ENCODE peak calls at places on chromosome 16, in seven cellular contexts. M is suprapubic skin, H is tibial nerve, O is transverse colon, S is H1, G is stomach, W is upper lobe of left lung. F is an unnamed sample.

GRCh38 chr16:2610781-2611498 is 71.4 kb upstream of the KCTD5 start:
- DNase-seq in M (no peak), H (no peak), O (no peak), S (no peak), G (no peak), W (no peak), F (peak; percentile 29)

GRCh38 chr16:19853973-19854876 is 30.4 kb downstream of the GPRC5B start:
- DNase-seq in M (peak; percentile 24), H (no peak), O (no peak), S (no peak), G (no peak), W (no peak), F (no peak)

GRCh38 chr16:81554993-81555392 is 110.4 kb downstream of the CMIP start:
- DNase-seq in M (no peak), H (no peak), O (no peak), S (no peak), G (no peak), W (no peak), F (no peak)

GRCh38 chr16:2952679-2953078 is 11.4 kb upstream of the KREMEN2 start:
- DNase-seq in M (no peak), H (no peak), O (no peak), S (no peak), G (no peak), W (peak; percentile 60), F (no peak)

GRCh38 chr16:57264950-57265371 is 19.5 kb downstream of the PLLP start:
- DNase-seq in M (peak; percentile 59), H (no peak), O (peak; percentile 72), S (no peak), G (peak; percentile 94), W (peak; percentile 81), F (no peak)

GRCh38 chr16:19245326-19245925 is 40.1 kb upstream of the CLEC19A start:
- DNase-seq in M (no peak), H (no peak), O (peak; percentile 15), S (no peak), G (peak; percentile 50), W (no peak), F (no peak)

GRCh38 chr16:20879175-20880053 is 20.7 kb downstream of the DCUN1D3 start:
- DNase-seq in M (no peak), H (no peak), O (no peak), S (no peak), G (no peak), W (no peak), F (no peak)

GRCh38 chr16:89862732-89863131 is 10.7 kb upstream of the TCF25 start:
- DNase-seq in M (no peak), H (no peak), O (no peak), S (no peak), G (no peak), W (no peak), F (no peak)

GRCh38 chr16:67226295-67226803 is 581 bp upstream of the TMEM208 start:
- DNase-seq in M (no peak), H (no peak), O (no peak), S (no peak), G (no peak), W (no peak), F (no peak)

DNA sequence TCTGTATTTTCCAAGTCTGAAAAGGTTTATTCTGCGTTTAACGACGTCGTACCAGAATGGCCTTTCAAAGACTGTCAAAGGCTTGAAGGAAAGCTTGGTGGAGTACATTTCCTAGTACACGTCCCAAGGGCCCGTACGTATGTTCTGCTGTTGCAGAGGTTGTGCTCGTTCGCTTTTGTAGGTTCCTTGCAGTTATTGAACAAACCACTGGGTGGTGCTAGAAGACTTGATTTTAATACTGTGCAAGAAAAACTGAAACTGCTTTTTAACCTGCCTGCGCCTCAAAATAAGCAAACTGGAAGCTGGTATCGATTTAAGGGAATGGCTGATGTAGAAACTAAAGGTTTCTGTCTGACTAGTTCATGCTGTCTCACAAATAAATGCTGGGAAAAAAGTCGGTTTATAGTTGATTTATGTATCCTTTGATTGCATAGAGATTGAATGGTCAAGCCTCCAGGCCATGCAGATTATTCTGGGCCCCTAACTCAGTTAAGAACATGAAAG is 54.6 kb downstream of the USP10 start:
- DNase-seq in M (no peak), H (peak; percentile 38), O (peak; percentile 71), S (peak; percentile 76), G (peak; percentile 67), W (no peak), F (no peak)
- TF ChIP-seq POLR2A in M (no peak), H (no peak), O (no peak), S (no peak), G (no peak), W (no peak), F (no peak)

GRCh38 chr16:4395055-4395726 is 21.2 kb downstream of the CORO7 start:
- DNase-seq in M (no peak), H (no peak), O (no peak), S (no peak), G (no peak), W (no peak), F (no peak)

GRCh38 chr16:4391635-4392381 is 20.2 kb downstream of the VASN start:
- DNase-seq in M (peak; percentile 65), H (no peak), O (no peak), S (peak; percentile 88), G (no peak), W (no peak), F (no peak)

GRCh38 chr16:4393243-4393606 is 21.6 kb downstream of the VASN start:
- DNase-seq in M (peak; percentile 65), H (no peak), O (no peak), S (no peak), G (peak; percentile 69), W (no peak), F (no peak)

GRCh38 chr16:4390266-4391260 is 18.9 kb downstream of the VASN start:
- DNase-seq in M (no peak), H (no peak), O (no peak), S (no peak), G (no peak), W (no peak), F (no peak)

DNA sequence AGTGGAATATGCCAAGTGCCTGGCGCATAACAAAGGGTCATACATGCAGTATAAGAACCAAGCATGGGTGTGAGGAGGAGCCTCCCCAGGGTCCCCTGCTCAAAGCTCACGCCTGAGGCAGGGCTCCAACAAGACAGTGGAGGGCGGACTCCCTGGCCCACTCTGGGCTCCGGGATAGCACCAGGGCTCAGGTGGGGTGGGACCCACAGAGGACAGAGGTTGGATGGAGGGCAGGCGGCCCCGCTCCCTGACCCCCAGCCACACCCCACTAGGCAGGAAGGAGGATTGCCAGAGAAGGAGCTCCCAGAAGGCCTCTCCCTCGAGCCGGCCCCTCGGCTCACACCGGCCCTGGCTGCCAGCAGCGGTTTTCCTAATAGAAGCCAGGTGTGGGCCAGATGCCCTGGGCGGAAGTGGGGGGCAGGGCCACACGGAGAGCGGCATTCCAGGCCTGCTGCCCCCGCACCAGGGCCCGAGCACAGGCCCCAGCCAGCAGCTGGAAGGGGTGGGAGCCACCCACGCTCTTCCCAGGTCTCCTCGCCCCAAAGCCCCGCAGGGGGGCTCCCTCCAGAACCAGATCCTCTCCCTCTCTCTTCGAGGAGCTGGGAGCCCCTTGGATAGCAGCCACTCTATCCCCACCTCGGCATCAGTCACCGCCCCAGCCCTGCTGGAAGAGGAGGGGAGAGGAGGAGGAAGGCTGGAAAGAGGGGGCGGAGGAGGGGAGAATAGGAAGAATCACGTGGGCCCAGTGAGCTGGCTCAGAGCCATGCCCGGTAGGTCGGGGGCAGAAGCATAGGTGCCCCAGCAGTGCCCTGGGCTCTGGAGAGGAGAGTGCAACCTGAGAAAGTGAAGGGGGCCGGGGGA is 21.0 kb downstream of the VASN start:
- DNase-seq in M (peak; percentile 68), H (peak; percentile 54), O (no peak), S (peak; percentile 89), G (peak; percentile 54), W (peak; percentile 77), F (peak; percentile 89)
- TF ChIP-seq EP300 in M (no peak), H (no peak), O (no peak), S (peak; percentile 91), G (no peak), W (no peak), F (no peak)

GRCh38 chr16:68265078-68265925 is 976 bp downstream of the SLC7A6 start:
- DNase-seq in M (peak; percentile 83), H (peak; percentile 57), O (peak; percentile 76), S (peak; percentile 55), G (peak; percentile 70), W (no peak), F (no peak)

GRCh38 chr16:68267612-68268405 is 3.5 kb downstream of the SLC7A6 start:
- DNase-seq in M (no peak), H (no peak), O (no peak), S (no peak), G (no peak), W (no peak), F (no peak)

GRCh38 chr16:68263559-68264127 is 683 bp upstream of the SLC7A6 start:
- DNase-seq in M (no peak), H (no peak), O (no peak), S (no peak), G (no peak), W (no peak), F (no peak)

GRCh38 chr16:68259421-68259820 is 4.9 kb upstream of the SLC7A6 start:
- DNase-seq in M (no peak), H (no peak), O (no peak), S (no peak), G (no peak), W (peak; percentile 51), F (no peak)

DNA sequence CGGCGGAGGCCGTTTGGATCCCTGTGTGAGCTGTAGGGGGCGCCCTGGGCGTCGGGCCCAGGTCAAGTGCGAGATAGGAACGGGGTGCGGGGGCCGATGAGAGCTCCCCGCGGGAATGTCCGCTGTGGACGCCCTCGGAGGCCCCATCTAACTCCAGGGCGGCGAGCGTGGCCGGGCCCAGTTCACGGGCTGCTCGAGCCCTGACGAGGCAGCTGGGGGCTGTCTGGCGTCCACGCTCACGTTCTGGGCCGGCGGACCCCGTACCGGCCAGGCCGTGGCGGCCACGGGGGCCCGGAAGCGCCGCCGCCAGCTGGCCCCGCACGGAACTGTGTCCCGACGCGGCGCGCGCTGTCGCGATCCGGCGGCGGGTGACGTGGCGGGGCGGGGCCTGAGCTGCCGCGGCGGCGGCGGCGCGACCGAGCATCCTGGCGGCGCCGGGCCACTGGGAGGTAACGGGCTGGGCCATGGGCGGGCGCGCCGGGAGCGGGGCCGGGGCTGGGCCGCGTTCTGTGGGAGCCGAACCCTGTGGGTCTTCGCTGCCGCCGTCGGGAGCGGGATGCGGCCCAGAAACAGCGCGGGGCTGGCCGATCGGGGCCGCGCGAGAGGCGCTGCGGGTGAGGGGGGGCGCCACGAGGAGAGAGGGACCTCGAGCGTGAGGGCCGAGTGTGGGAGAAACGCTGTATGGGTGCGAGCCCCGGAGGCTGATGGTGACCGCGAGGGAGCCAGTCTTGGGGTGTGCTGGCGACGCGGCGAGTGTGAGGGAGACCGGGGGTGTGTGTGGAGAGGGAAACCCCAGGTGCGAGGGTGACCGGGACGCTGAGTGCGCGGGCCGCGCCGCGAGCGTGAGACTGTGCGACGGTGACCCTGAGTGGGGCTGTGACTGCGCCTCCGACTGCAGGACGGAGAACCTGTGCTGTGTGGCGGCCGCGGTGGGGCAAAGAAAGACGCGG is at the start of gene SLC7A6:
- DNase-seq in M (peak; percentile 88), H (peak; percentile 62), O (peak; percentile 82), S (peak; percentile 86), G (peak; percentile 79), W (peak; percentile 97), F (peak; percentile 77)
- TF ChIP-seq POLR2A in M (peak; percentile 76), H (peak; percentile 81), O (no peak), S (no peak), G (no peak), W (peak; percentile 76), F (no peak)

DNA sequence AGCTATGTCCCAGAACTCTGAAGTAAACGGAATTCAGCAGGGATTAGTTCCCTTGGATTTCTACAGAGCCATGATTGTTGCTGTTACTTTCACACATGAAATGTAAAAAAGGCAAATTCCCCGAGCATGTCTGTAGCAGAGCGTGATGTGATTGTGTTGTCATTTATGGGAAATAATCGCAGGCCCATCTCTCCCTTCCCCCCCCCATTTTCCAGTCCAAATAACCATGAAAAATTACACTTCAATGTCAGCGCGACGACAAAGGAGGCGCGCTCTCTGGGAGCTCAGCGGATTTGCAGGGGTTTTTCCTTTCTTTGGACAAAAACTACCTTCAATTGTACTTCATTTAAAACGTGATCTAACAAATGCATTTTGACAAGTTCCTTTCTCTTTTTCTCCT is 208.9 kb downstream of the ZFHX3 start:
- DNase-seq in M (no peak), H (no peak), O (no peak), S (no peak), G (no peak), W (no peak), F (no peak)
- TF ChIP-seq EP300 in M (no peak), H (no peak), O (no peak), S (no peak), G (no peak), W (no peak), F (no peak)

F was measured in ovary.